ENCODE peak calls at places on chromosomes 4 and X, in six cellular contexts. K is H7; I is BJ; H is pons; E is omental fat pad; Y is activated naive CD4-positive, alpha-beta T cell treated with anti-CD3 and anti-CD28 coated beads, Interleukin-2, amount 50 U/mL, for 72 hours. A is an unnamed sample.

GRCh38 chr4:121998024-121998423 is 46.2 kb upstream of the TRPC3 start:
- DNase-seq in K (peak), I (no peak), H (no peak), E (no peak), Y (no peak), A (no peak)

GRCh38 chr4:7198440-7199128 is 6.2 kb downstream of the SORCS2 start:
- DNase-seq in K (peak), I (no peak), H (no peak), E (no peak), Y (no peak), A (no peak)

GRCh38 chr4:54942735-54943134 is 182.7 kb downstream of the KDR start:
- DNase-seq in K (no peak), I (no peak), H (peak), E (no peak), Y (peak), A (no peak)

GRCh38 chrX:153696100-153696499 is 8.4 kb downstream of the SLC6A8 start:
- DNase-seq in K (no peak), I (no peak), H (no peak), E (no peak), Y (no peak), A (no peak)

GRCh38 chr4:184329235-184330007 is 111.7 kb upstream of the ENPP6 start:
- DNase-seq in K (peak), I (no peak), H (peak), E (no peak), Y (no peak), A (no peak)

GRCh38 chr4:34826660-34827059 is 1417.7 kb downstream of the ARAP2 start:
- DNase-seq in K (no peak), I (no peak), H (no peak), E (no peak), Y (no peak), A (no peak)

GRCh38 chr4:24210332-24210902 is 320.6 kb upstream of the PPARGC1A start:
- DNase-seq in K (no peak), I (peak), H (no peak), E (peak), Y (no peak), A (no peak)

GRCh38 chrX:85851418-85851817 is 195.9 kb downstream of the CHM start:
- DNase-seq in K (peak), I (no peak), H (no peak), E (no peak), Y (no peak), A (no peak)

GRCh38 chr4:186839122-186840037 is 115.7 kb upstream of the FAT1 start:
- DNase-seq in K (no peak), I (peak), H (no peak), E (no peak), Y (no peak), A (no peak)

GRCh38 chrX:136847874-136848273 is 32.7 kb downstream of the RBMX start:
- DNase-seq in K (no peak), I (no peak), H (no peak), E (no peak), Y (no peak), A (no peak)

GRCh38 chr4:13701937-13702446 is 74.5 kb upstream of the BOD1L1 start:
- DNase-seq in K (no peak), I (peak), H (no peak), E (no peak), Y (no peak), A (no peak)

GRCh38 chrX:11407331-11408110 is 114.3 kb downstream of the AMELX start:
- DNase-seq in K (no peak), I (no peak), H (no peak), E (no peak), Y (no peak), A (no peak)

GRCh38 chrX:123607806-123608205 is 125.0 kb downstream of the THOC2 start:
- DNase-seq in K (no peak), I (no peak), H (no peak), E (no peak), Y (no peak), A (no peak)

GRCh38 chr4:108466936-108467902 is 153.2 kb upstream of the RPL34 start:
- DNase-seq in K (no peak), I (peak), H (no peak), E (no peak), Y (peak), A (peak)